ENCODE peak calls at places on chromosomes 4 and X, in eight cellular contexts. One of them, this sample, is unnamed.

GRCh38 chr4:152606800-152607577 is 71.1 kb upstream of the FBXW7 start:
- ATAC-seq in naive thymus-derived CD8-positive, alpha-beta T cell: no peak
- ATAC-seq in pancreas: peak; percentile 58
- ATAC-seq in aorta: no peak
- ATAC-seq in left lung: no peak
- ATAC-seq in activated CD8-positive, alpha-beta T cell treated with anti-CD3 and anti-CD28 coated beads, Interleukin-2, amount 10 ng/mL, durations not matched to agents 7 days and 5 days: no peak
- ATAC-seq in activated T-helper 17 cell treated with anti-CD3 and anti-CD28 coated beads, Interleukin-2, amount 50 U/mL, for 72 hours: peak; percentile 39
- ATAC-seq in lower lobe of right lung: no peak
- ATAC-seq in this sample: no peak

GRCh38 chrX:53940180-53940579 is 104.1 kb downstream of the PHF8 start:
- ATAC-seq in activated T-helper 17 cell treated with anti-CD3 and anti-CD28 coated beads, Interleukin-2, amount 50 U/mL, for 72 hours: no peak
- ATAC-seq in pancreas: no peak
- ATAC-seq in activated CD8-positive, alpha-beta T cell treated with anti-CD3 and anti-CD28 coated beads, Interleukin-2, amount 10 ng/mL, durations not matched to agents 7 days and 5 days: no peak
- ATAC-seq in naive thymus-derived CD8-positive, alpha-beta T cell: no peak
- ATAC-seq in lower lobe of right lung: no peak
- ATAC-seq in left lung: no peak
- ATAC-seq in aorta: no peak
- ATAC-seq in this sample: no peak

GRCh38 chr4:3481783-3482397 is 18.8 kb downstream of the DOK7 start:
- ATAC-seq in activated T-helper 17 cell treated with anti-CD3 and anti-CD28 coated beads, Interleukin-2, amount 50 U/mL, for 72 hours: no peak
- ATAC-seq in left lung: no peak
- ATAC-seq in pancreas: no peak
- ATAC-seq in aorta: no peak
- ATAC-seq in activated CD8-positive, alpha-beta T cell treated with anti-CD3 and anti-CD28 coated beads, Interleukin-2, amount 10 ng/mL, durations not matched to agents 7 days and 5 days: no peak
- ATAC-seq in naive thymus-derived CD8-positive, alpha-beta T cell: no peak
- ATAC-seq in lower lobe of right lung: no peak
- ATAC-seq in this sample: no peak

GRCh38 chr4:184328022-184328736 is 110.5 kb upstream of the ENPP6 start:
- ATAC-seq in left lung: no peak
- ATAC-seq in lower lobe of right lung: no peak
- ATAC-seq in naive thymus-derived CD8-positive, alpha-beta T cell: peak; percentile 36
- ATAC-seq in aorta: no peak
- ATAC-seq in pancreas: no peak
- ATAC-seq in activated CD8-positive, alpha-beta T cell treated with anti-CD3 and anti-CD28 coated beads, Interleukin-2, amount 10 ng/mL, durations not matched to agents 7 days and 5 days: peak; percentile 42
- ATAC-seq in activated T-helper 17 cell treated with anti-CD3 and anti-CD28 coated beads, Interleukin-2, amount 50 U/mL, for 72 hours: peak; percentile 87
- ATAC-seq in this sample: no peak

GRCh38 chr4:171793723-171794122 is 19.5 kb upstream of the GALNTL6 start:
- ATAC-seq in pancreas: no peak
- ATAC-seq in naive thymus-derived CD8-positive, alpha-beta T cell: no peak
- ATAC-seq in activated T-helper 17 cell treated with anti-CD3 and anti-CD28 coated beads, Interleukin-2, amount 50 U/mL, for 72 hours: no peak
- ATAC-seq in lower lobe of right lung: no peak
- ATAC-seq in left lung: no peak
- ATAC-seq in activated CD8-positive, alpha-beta T cell treated with anti-CD3 and anti-CD28 coated beads, Interleukin-2, amount 10 ng/mL, durations not matched to agents 7 days and 5 days: no peak
- ATAC-seq in aorta: no peak
- ATAC-seq in this sample: no peak

GRCh38 chr4:86220137-86220536 is 139.7 kb downstream of the MAPK10 start:
- ATAC-seq in aorta: no peak
- ATAC-seq in pancreas: no peak
- ATAC-seq in naive thymus-derived CD8-positive, alpha-beta T cell: no peak
- ATAC-seq in left lung: no peak
- ATAC-seq in activated T-helper 17 cell treated with anti-CD3 and anti-CD28 coated beads, Interleukin-2, amount 50 U/mL, for 72 hours: no peak
- ATAC-seq in activated CD8-positive, alpha-beta T cell treated with anti-CD3 and anti-CD28 coated beads, Interleukin-2, amount 10 ng/mL, durations not matched to agents 7 days and 5 days: no peak
- ATAC-seq in lower lobe of right lung: no peak
- ATAC-seq in this sample: no peak

GRCh38 chr4:93648258-93648657 is 180.3 kb upstream of the ATOH1 start:
- ATAC-seq in lower lobe of right lung: no peak
- ATAC-seq in activated T-helper 17 cell treated with anti-CD3 and anti-CD28 coated beads, Interleukin-2, amount 50 U/mL, for 72 hours: no peak
- ATAC-seq in naive thymus-derived CD8-positive, alpha-beta T cell: no peak
- ATAC-seq in aorta: no peak
- ATAC-seq in left lung: no peak
- ATAC-seq in pancreas: no peak
- ATAC-seq in activated CD8-positive, alpha-beta T cell treated with anti-CD3 and anti-CD28 coated beads, Interleukin-2, amount 10 ng/mL, durations not matched to agents 7 days and 5 days: no peak
- ATAC-seq in this sample: no peak

GRCh38 chr4:186723207-186724047 is at the start of gene FAT1:
- ATAC-seq in activated CD8-positive, alpha-beta T cell treated with anti-CD3 and anti-CD28 coated beads, Interleukin-2, amount 10 ng/mL, durations not matched to agents 7 days and 5 days: no peak
- ATAC-seq in lower lobe of right lung: peak; percentile 73
- ATAC-seq in activated T-helper 17 cell treated with anti-CD3 and anti-CD28 coated beads, Interleukin-2, amount 50 U/mL, for 72 hours: no peak
- ATAC-seq in pancreas: peak; percentile 76
- ATAC-seq in aorta: peak; percentile 80
- ATAC-seq in left lung: peak; percentile 58
- ATAC-seq in naive thymus-derived CD8-positive, alpha-beta T cell: no peak
- ATAC-seq in this sample: peak; percentile 12

GRCh38 chr4:90240333-90240732 is 113.1 kb downstream of the CCSER1 start:
- ATAC-seq in activated T-helper 17 cell treated with anti-CD3 and anti-CD28 coated beads, Interleukin-2, amount 50 U/mL, for 72 hours: no peak
- ATAC-seq in aorta: no peak
- ATAC-seq in pancreas: no peak
- ATAC-seq in activated CD8-positive, alpha-beta T cell treated with anti-CD3 and anti-CD28 coated beads, Interleukin-2, amount 10 ng/mL, durations not matched to agents 7 days and 5 days: no peak
- ATAC-seq in left lung: no peak
- ATAC-seq in lower lobe of right lung: no peak
- ATAC-seq in naive thymus-derived CD8-positive, alpha-beta T cell: no peak
- ATAC-seq in this sample: no peak

GRCh38 chr4:172786039-172786792 is 382.4 kb upstream of the GALNT7 start:
- ATAC-seq in aorta: no peak
- ATAC-seq in activated CD8-positive, alpha-beta T cell treated with anti-CD3 and anti-CD28 coated beads, Interleukin-2, amount 10 ng/mL, durations not matched to agents 7 days and 5 days: no peak
- ATAC-seq in pancreas: no peak
- ATAC-seq in left lung: peak; percentile 34
- ATAC-seq in lower lobe of right lung: peak; percentile 64
- ATAC-seq in activated T-helper 17 cell treated with anti-CD3 and anti-CD28 coated beads, Interleukin-2, amount 50 U/mL, for 72 hours: no peak
- ATAC-seq in naive thymus-derived CD8-positive, alpha-beta T cell: no peak
- ATAC-seq in this sample: no peak

GRCh38 chr4:139535228-139535851 is 20.7 kb downstream of the SETD7 start:
- ATAC-seq in aorta: no peak
- ATAC-seq in pancreas: peak; percentile 60
- ATAC-seq in activated CD8-positive, alpha-beta T cell treated with anti-CD3 and anti-CD28 coated beads, Interleukin-2, amount 10 ng/mL, durations not matched to agents 7 days and 5 days: no peak
- ATAC-seq in left lung: peak; percentile 80
- ATAC-seq in naive thymus-derived CD8-positive, alpha-beta T cell: no peak
- ATAC-seq in lower lobe of right lung: peak; percentile 54
- ATAC-seq in activated T-helper 17 cell treated with anti-CD3 and anti-CD28 coated beads, Interleukin-2, amount 50 U/mL, for 72 hours: no peak
- ATAC-seq in this sample: no peak

GRCh38 chrX:56994375-56995270 is 718 bp downstream of the SPIN3 start:
- ATAC-seq in lower lobe of right lung: no peak
- ATAC-seq in pancreas: no peak
- ATAC-seq in left lung: peak; percentile 9
- ATAC-seq in aorta: no peak
- ATAC-seq in activated T-helper 17 cell treated with anti-CD3 and anti-CD28 coated beads, Interleukin-2, amount 50 U/mL, for 72 hours: peak; percentile 38
- ATAC-seq in naive thymus-derived CD8-positive, alpha-beta T cell: peak; percentile 12
- ATAC-seq in activated CD8-positive, alpha-beta T cell treated with anti-CD3 and anti-CD28 coated beads, Interleukin-2, amount 10 ng/mL, durations not matched to agents 7 days and 5 days: no peak
- ATAC-seq in this sample: peak; percentile 38

GRCh38 chr4:3402409-3403103 is 39.2 kb upstream of the HGFAC start:
- ATAC-seq in activated CD8-positive, alpha-beta T cell treated with anti-CD3 and anti-CD28 coated beads, Interleukin-2, amount 10 ng/mL, durations not matched to agents 7 days and 5 days: no peak
- ATAC-seq in lower lobe of right lung: peak; percentile 21
- ATAC-seq in aorta: no peak
- ATAC-seq in activated T-helper 17 cell treated with anti-CD3 and anti-CD28 coated beads, Interleukin-2, amount 50 U/mL, for 72 hours: no peak
- ATAC-seq in left lung: peak; percentile 32
- ATAC-seq in pancreas: no peak
- ATAC-seq in naive thymus-derived CD8-positive, alpha-beta T cell: no peak
- ATAC-seq in this sample: peak; percentile 31

GRCh38 chr4:94583938-94584641 is 132.3 kb downstream of the PDLIM5 start:
- ATAC-seq in lower lobe of right lung: no peak
- ATAC-seq in activated CD8-positive, alpha-beta T cell treated with anti-CD3 and anti-CD28 coated beads, Interleukin-2, amount 10 ng/mL, durations not matched to agents 7 days and 5 days: no peak
- ATAC-seq in naive thymus-derived CD8-positive, alpha-beta T cell: no peak
- ATAC-seq in pancreas: peak; percentile 48
- ATAC-seq in left lung: no peak
- ATAC-seq in activated T-helper 17 cell treated with anti-CD3 and anti-CD28 coated beads, Interleukin-2, amount 50 U/mL, for 72 hours: no peak
- ATAC-seq in aorta: no peak
- ATAC-seq in this sample: no peak

GRCh38 chrX:139201924-139202323 is 328.6 kb upstream of the F9 start:
- ATAC-seq in naive thymus-derived CD8-positive, alpha-beta T cell: no peak
- ATAC-seq in activated CD8-positive, alpha-beta T cell treated with anti-CD3 and anti-CD28 coated beads, Interleukin-2, amount 10 ng/mL, durations not matched to agents 7 days and 5 days: no peak
- ATAC-seq in aorta: no peak
- ATAC-seq in pancreas: no peak
- ATAC-seq in activated T-helper 17 cell treated with anti-CD3 and anti-CD28 coated beads, Interleukin-2, amount 50 U/mL, for 72 hours: no peak
- ATAC-seq in left lung: no peak
- ATAC-seq in lower lobe of right lung: no peak
- ATAC-seq in this sample: no peak

GRCh38 chr4:147734496-147734895 is 2.6 kb downstream of the ARHGAP10 start:
- ATAC-seq in pancreas: no peak
- ATAC-seq in naive thymus-derived CD8-positive, alpha-beta T cell: no peak
- ATAC-seq in lower lobe of right lung: no peak
- ATAC-seq in left lung: no peak
- ATAC-seq in activated CD8-positive, alpha-beta T cell treated with anti-CD3 and anti-CD28 coated beads, Interleukin-2, amount 10 ng/mL, durations not matched to agents 7 days and 5 days: no peak
- ATAC-seq in aorta: no peak
- ATAC-seq in activated T-helper 17 cell treated with anti-CD3 and anti-CD28 coated beads, Interleukin-2, amount 50 U/mL, for 72 hours: no peak
- ATAC-seq in this sample: no peak

GRCh38 chr4:114400531-114400930 is 198.1 kb upstream of the UGT8 start:
- ATAC-seq in activated T-helper 17 cell treated with anti-CD3 and anti-CD28 coated beads, Interleukin-2, amount 50 U/mL, for 72 hours: peak; percentile 51
- ATAC-seq in left lung: no peak
- ATAC-seq in pancreas: no peak
- ATAC-seq in naive thymus-derived CD8-positive, alpha-beta T cell: no peak
- ATAC-seq in activated CD8-positive, alpha-beta T cell treated with anti-CD3 and anti-CD28 coated beads, Interleukin-2, amount 10 ng/mL, durations not matched to agents 7 days and 5 days: no peak
- ATAC-seq in lower lobe of right lung: no peak
- ATAC-seq in aorta: no peak
- ATAC-seq in this sample: no peak

GRCh38 chr4:158580064-158580463 is 58.4 kb downstream of the RXFP1 start:
- ATAC-seq in lower lobe of right lung: no peak
- ATAC-seq in left lung: no peak
- ATAC-seq in naive thymus-derived CD8-positive, alpha-beta T cell: no peak
- ATAC-seq in aorta: no peak
- ATAC-seq in activated T-helper 17 cell treated with anti-CD3 and anti-CD28 coated beads, Interleukin-2, amount 50 U/mL, for 72 hours: no peak
- ATAC-seq in activated CD8-positive, alpha-beta T cell treated with anti-CD3 and anti-CD28 coated beads, Interleukin-2, amount 10 ng/mL, durations not matched to agents 7 days and 5 days: no peak
- ATAC-seq in pancreas: no peak
- ATAC-seq in this sample: no peak

GRCh38 chr4:109803924-109804571 is 2.2 kb upstream of the CFI start:
- ATAC-seq in lower lobe of right lung: peak; percentile 66
- ATAC-seq in activated CD8-positive, alpha-beta T cell treated with anti-CD3 and anti-CD28 coated beads, Interleukin-2, amount 10 ng/mL, durations not matched to agents 7 days and 5 days: peak; percentile 58
- ATAC-seq in naive thymus-derived CD8-positive, alpha-beta T cell: no peak
- ATAC-seq in pancreas: peak; percentile 81
- ATAC-seq in left lung: peak; percentile 69
- ATAC-seq in aorta: no peak
- ATAC-seq in activated T-helper 17 cell treated with anti-CD3 and anti-CD28 coated beads, Interleukin-2, amount 50 U/mL, for 72 hours: peak; percentile 31
- ATAC-seq in this sample: peak; percentile 88

GRCh38 chrX:110853610-110854009 is 58.0 kb upstream of the CHRDL1 start:
- ATAC-seq in naive thymus-derived CD8-positive, alpha-beta T cell: no peak
- ATAC-seq in activated CD8-positive, alpha-beta T cell treated with anti-CD3 and anti-CD28 coated beads, Interleukin-2, amount 10 ng/mL, durations not matched to agents 7 days and 5 days: no peak
- ATAC-seq in activated T-helper 17 cell treated with anti-CD3 and anti-CD28 coated beads, Interleukin-2, amount 50 U/mL, for 72 hours: no peak
- ATAC-seq in left lung: peak; percentile 51
- ATAC-seq in lower lobe of right lung: no peak
- ATAC-seq in pancreas: peak; percentile 87
- ATAC-seq in aorta: no peak
- ATAC-seq in this sample: peak; percentile 69

GRCh38 chr4:102819588-102820365 is 7.6 kb downstream of the UBE2D3 start:
- ATAC-seq in left lung: no peak
- ATAC-seq in activated CD8-positive, alpha-beta T cell treated with anti-CD3 and anti-CD28 coated beads, Interleukin-2, amount 10 ng/mL, durations not matched to agents 7 days and 5 days: peak; percentile 31
- ATAC-seq in naive thymus-derived CD8-positive, alpha-beta T cell: peak; percentile 84
- ATAC-seq in activated T-helper 17 cell treated with anti-CD3 and anti-CD28 coated beads, Interleukin-2, amount 50 U/mL, for 72 hours: peak; percentile 68
- ATAC-seq in lower lobe of right lung: no peak
- ATAC-seq in aorta: no peak
- ATAC-seq in pancreas: no peak
- ATAC-seq in this sample: no peak

GRCh38 chr4:106062452-106062875 is 167.2 kb downstream of the NPNT start:
- ATAC-seq in lower lobe of right lung: no peak
- ATAC-seq in aorta: no peak
- ATAC-seq in left lung: peak; percentile 31
- ATAC-seq in naive thymus-derived CD8-positive, alpha-beta T cell: no peak
- ATAC-seq in pancreas: no peak
- ATAC-seq in activated CD8-positive, alpha-beta T cell treated with anti-CD3 and anti-CD28 coated beads, Interleukin-2, amount 10 ng/mL, durations not matched to agents 7 days and 5 days: no peak
- ATAC-seq in activated T-helper 17 cell treated with anti-CD3 and anti-CD28 coated beads, Interleukin-2, amount 50 U/mL, for 72 hours: no peak
- ATAC-seq in this sample: peak; percentile 81

GRCh38 chr4:39976945-39977488 is 694 bp downstream of the PDS5A start:
- ATAC-seq in lower lobe of right lung: peak; percentile 62
- ATAC-seq in pancreas: peak; percentile 45
- ATAC-seq in activated T-helper 17 cell treated with anti-CD3 and anti-CD28 coated beads, Interleukin-2, amount 50 U/mL, for 72 hours: peak; percentile 19
- ATAC-seq in activated CD8-positive, alpha-beta T cell treated with anti-CD3 and anti-CD28 coated beads, Interleukin-2, amount 10 ng/mL, durations not matched to agents 7 days and 5 days: peak; percentile 18
- ATAC-seq in left lung: peak; percentile 45
- ATAC-seq in aorta: peak; percentile 66
- ATAC-seq in naive thymus-derived CD8-positive, alpha-beta T cell: peak; percentile 24
- ATAC-seq in this sample: peak; percentile 46

GRCh38 chr4:108971473-108971872 is 208.6 kb upstream of the ETNPPL start:
- ATAC-seq in left lung: no peak
- ATAC-seq in naive thymus-derived CD8-positive, alpha-beta T cell: no peak
- ATAC-seq in activated CD8-positive, alpha-beta T cell treated with anti-CD3 and anti-CD28 coated beads, Interleukin-2, amount 10 ng/mL, durations not matched to agents 7 days and 5 days: no peak
- ATAC-seq in aorta: no peak
- ATAC-seq in lower lobe of right lung: no peak
- ATAC-seq in activated T-helper 17 cell treated with anti-CD3 and anti-CD28 coated beads, Interleukin-2, amount 50 U/mL, for 72 hours: no peak
- ATAC-seq in pancreas: no peak
- ATAC-seq in this sample: no peak

GRCh38 chr4:185143596-185143969 is 517 bp downstream of the SLC25A4 start:
- ATAC-seq in aorta: peak; percentile 55
- ATAC-seq in pancreas: peak; percentile 13
- ATAC-seq in lower lobe of right lung: peak; percentile 24
- ATAC-seq in left lung: peak; percentile 20
- ATAC-seq in activated CD8-positive, alpha-beta T cell treated with anti-CD3 and anti-CD28 coated beads, Interleukin-2, amount 10 ng/mL, durations not matched to agents 7 days and 5 days: no peak
- ATAC-seq in naive thymus-derived CD8-positive, alpha-beta T cell: peak; percentile 48
- ATAC-seq in activated T-helper 17 cell treated with anti-CD3 and anti-CD28 coated beads, Interleukin-2, amount 50 U/mL, for 72 hours: peak; percentile 9
- ATAC-seq in this sample: peak; percentile 31

GRCh38 chrX:39152106-39152649 is 350.9 kb downstream of the MID1IP1 start:
- ATAC-seq in activated T-helper 17 cell treated with anti-CD3 and anti-CD28 coated beads, Interleukin-2, amount 50 U/mL, for 72 hours: peak; percentile 47
- ATAC-seq in aorta: no peak
- ATAC-seq in pancreas: peak; percentile 79
- ATAC-seq in left lung: peak; percentile 71
- ATAC-seq in naive thymus-derived CD8-positive, alpha-beta T cell: no peak
- ATAC-seq in activated CD8-positive, alpha-beta T cell treated with anti-CD3 and anti-CD28 coated beads, Interleukin-2, amount 10 ng/mL, durations not matched to agents 7 days and 5 days: no peak
- ATAC-seq in lower lobe of right lung: peak; percentile 61
- ATAC-seq in this sample: peak; percentile 80

GRCh38 chr4:183610033-183610432 is 49.0 kb downstream of the RWDD4 start:
- ATAC-seq in activated CD8-positive, alpha-beta T cell treated with anti-CD3 and anti-CD28 coated beads, Interleukin-2, amount 10 ng/mL, durations not matched to agents 7 days and 5 days: no peak
- ATAC-seq in lower lobe of right lung: peak; percentile 40
- ATAC-seq in left lung: peak; percentile 39
- ATAC-seq in naive thymus-derived CD8-positive, alpha-beta T cell: no peak
- ATAC-seq in aorta: peak; percentile 27
- ATAC-seq in pancreas: no peak
- ATAC-seq in activated T-helper 17 cell treated with anti-CD3 and anti-CD28 coated beads, Interleukin-2, amount 50 U/mL, for 72 hours: no peak
- ATAC-seq in this sample: peak; percentile 51

GRCh38 chrX:11064851-11065600 is 46.1 kb upstream of the HCCS start:
- ATAC-seq in activated CD8-positive, alpha-beta T cell treated with anti-CD3 and anti-CD28 coated beads, Interleukin-2, amount 10 ng/mL, durations not matched to agents 7 days and 5 days: no peak
- ATAC-seq in activated T-helper 17 cell treated with anti-CD3 and anti-CD28 coated beads, Interleukin-2, amount 50 U/mL, for 72 hours: no peak
- ATAC-seq in lower lobe of right lung: no peak
- ATAC-seq in left lung: no peak
- ATAC-seq in pancreas: no peak
- ATAC-seq in aorta: no peak
- ATAC-seq in naive thymus-derived CD8-positive, alpha-beta T cell: no peak
- ATAC-seq in this sample: peak; percentile 98

GRCh38 chr4:9944431-9945425 is 76.6 kb downstream of the SLC2A9 start:
- ATAC-seq in activated T-helper 17 cell treated with anti-CD3 and anti-CD28 coated beads, Interleukin-2, amount 50 U/mL, for 72 hours: no peak
- ATAC-seq in aorta: no peak
- ATAC-seq in naive thymus-derived CD8-positive, alpha-beta T cell: no peak
- ATAC-seq in left lung: no peak
- ATAC-seq in lower lobe of right lung: no peak
- ATAC-seq in pancreas: no peak
- ATAC-seq in activated CD8-positive, alpha-beta T cell treated with anti-CD3 and anti-CD28 coated beads, Interleukin-2, amount 10 ng/mL, durations not matched to agents 7 days and 5 days: no peak
- ATAC-seq in this sample: no peak

GRCh38 chrX:15391850-15392249 is 7.6 kb upstream of the VEGFD start:
- ATAC-seq in pancreas: no peak
- ATAC-seq in lower lobe of right lung: no peak
- ATAC-seq in naive thymus-derived CD8-positive, alpha-beta T cell: no peak
- ATAC-seq in activated CD8-positive, alpha-beta T cell treated with anti-CD3 and anti-CD28 coated beads, Interleukin-2, amount 10 ng/mL, durations not matched to agents 7 days and 5 days: no peak
- ATAC-seq in aorta: no peak
- ATAC-seq in activated T-helper 17 cell treated with anti-CD3 and anti-CD28 coated beads, Interleukin-2, amount 50 U/mL, for 72 hours: no peak
- ATAC-seq in left lung: no peak
- ATAC-seq in this sample: no peak

GRCh38 chr4:11590132-11590531 is 161.4 kb upstream of the HS3ST1 start:
- ATAC-seq in aorta: no peak
- ATAC-seq in activated CD8-positive, alpha-beta T cell treated with anti-CD3 and anti-CD28 coated beads, Interleukin-2, amount 10 ng/mL, durations not matched to agents 7 days and 5 days: no peak
- ATAC-seq in lower lobe of right lung: no peak
- ATAC-seq in activated T-helper 17 cell treated with anti-CD3 and anti-CD28 coated beads, Interleukin-2, amount 50 U/mL, for 72 hours: no peak
- ATAC-seq in naive thymus-derived CD8-positive, alpha-beta T cell: no peak
- ATAC-seq in pancreas: no peak
- ATAC-seq in left lung: no peak
- ATAC-seq in this sample: no peak

GRCh38 chr4:169621754-169622481 is 1.5 kb downstream of the CLCN3 start:
- ATAC-seq in left lung: no peak
- ATAC-seq in lower lobe of right lung: no peak
- ATAC-seq in pancreas: no peak
- ATAC-seq in activated CD8-positive, alpha-beta T cell treated with anti-CD3 and anti-CD28 coated beads, Interleukin-2, amount 10 ng/mL, durations not matched to agents 7 days and 5 days: peak; percentile 12
- ATAC-seq in activated T-helper 17 cell treated with anti-CD3 and anti-CD28 coated beads, Interleukin-2, amount 50 U/mL, for 72 hours: peak; percentile 39
- ATAC-seq in aorta: no peak
- ATAC-seq in naive thymus-derived CD8-positive, alpha-beta T cell: peak; percentile 7
- ATAC-seq in this sample: no peak

GRCh38 chr4:73707918-73708577 is 32.3 kb upstream of the CXCL8 start:
- ATAC-seq in left lung: peak; percentile 72
- ATAC-seq in aorta: peak; percentile 77
- ATAC-seq in activated T-helper 17 cell treated with anti-CD3 and anti-CD28 coated beads, Interleukin-2, amount 50 U/mL, for 72 hours: no peak
- ATAC-seq in naive thymus-derived CD8-positive, alpha-beta T cell: no peak
- ATAC-seq in lower lobe of right lung: peak; percentile 85
- ATAC-seq in pancreas: peak; percentile 65
- ATAC-seq in activated CD8-positive, alpha-beta T cell treated with anti-CD3 and anti-CD28 coated beads, Interleukin-2, amount 10 ng/mL, durations not matched to agents 7 days and 5 days: no peak
- ATAC-seq in this sample: peak; percentile 80

GRCh38 chr4:178028481-178028880 is 586.2 kb upstream of the AGA start:
- ATAC-seq in lower lobe of right lung: no peak
- ATAC-seq in activated T-helper 17 cell treated with anti-CD3 and anti-CD28 coated beads, Interleukin-2, amount 50 U/mL, for 72 hours: no peak
- ATAC-seq in pancreas: no peak
- ATAC-seq in left lung: no peak
- ATAC-seq in aorta: no peak
- ATAC-seq in activated CD8-positive, alpha-beta T cell treated with anti-CD3 and anti-CD28 coated beads, Interleukin-2, amount 10 ng/mL, durations not matched to agents 7 days and 5 days: no peak
- ATAC-seq in naive thymus-derived CD8-positive, alpha-beta T cell: no peak
- ATAC-seq in this sample: no peak

This sample was measured in SK-N-SH treated with all-trans-retinoic acid at 6 μM for 48 hours.